ENCODE peak calls at places on chromosomes 4 and X, in nine cellular contexts. D, Y, S, W, P, K, O, C and H are unnamed samples.

GRCh38 chr4:185801471-185801870 is 10.5 kb downstream of the SORBS2 start:
- DNase-seq in D (no peak), Y (no peak), S (no peak), W (peak), P (no peak), K (no peak), O (no peak), C (no peak), H (no peak)

GRCh38 chrX:13123857-13124345 is 79.5 kb upstream of the FAM9C start:
- DNase-seq in D (no peak), Y (no peak), S (peak), W (peak), P (no peak), K (no peak), O (no peak), C (no peak), H (no peak)

GRCh38 chrX:119121341-119121740 is 6.3 kb downstream of the KIAA1210 start:
- DNase-seq in D (no peak), Y (no peak), S (peak), W (peak), P (no peak), K (no peak), O (no peak), C (no peak), H (no peak)

GRCh38 chr4:184473515-184474260 is 662 bp downstream of the IRF2 start:
- DNase-seq in D (no peak), Y (peak), S (peak), W (peak), P (peak), K (peak), O (peak), C (no peak), H (peak)

GRCh38 chrX:39541881-39542280 is 555.9 kb downstream of the BCOR start:
- DNase-seq in D (no peak), Y (no peak), S (no peak), W (no peak), P (no peak), K (no peak), O (no peak), C (no peak), H (no peak)

GRCh38 chr4:2256781-2257191 is 5.1 kb downstream of the MXD4 start:
- DNase-seq in D (no peak), Y (no peak), S (no peak), W (peak), P (no peak), K (peak), O (no peak), C (peak), H (no peak)

GRCh38 chr4:165464813-165465381 is 86.1 kb downstream of the CPE start:
- DNase-seq in D (peak), Y (no peak), S (peak), W (peak), P (peak), K (peak), O (peak), C (no peak), H (no peak)

GRCh38 chrX:150465326-150465725 is 102.2 kb downstream of the MAMLD1 start:
- DNase-seq in D (no peak), Y (no peak), S (no peak), W (no peak), P (no peak), K (no peak), O (no peak), C (no peak), H (no peak)

GRCh38 chrX:31353095-31353494 is 281.3 kb upstream of the FTHL17 start:
- DNase-seq in D (no peak), Y (no peak), S (peak), W (peak), P (peak), K (no peak), O (no peak), C (no peak), H (no peak)

GRCh38 chr4:80417019-80417418 is 81.5 kb downstream of the CFAP299 start:
- DNase-seq in D (no peak), Y (no peak), S (no peak), W (no peak), P (no peak), K (no peak), O (no peak), C (no peak), H (no peak)

GRCh38 chr4:19532120-19532848 is 719.4 kb upstream of the SLIT2 start:
- DNase-seq in D (peak), Y (no peak), S (peak), W (no peak), P (no peak), K (no peak), O (no peak), C (no peak), H (no peak)

GRCh38 chr4:54568184-54568583 is 89.6 kb upstream of the KIT start:
- DNase-seq in D (no peak), Y (no peak), S (peak), W (peak), P (no peak), K (no peak), O (no peak), C (no peak), H (no peak)

GRCh38 chrX:107025538-107025937 is 25.5 kb upstream of the MORC4 start:
- DNase-seq in D (no peak), Y (peak), S (peak), W (peak), P (peak), K (no peak), O (peak), C (no peak), H (no peak)

GRCh38 chr4:8553216-8553615 is 27.0 kb upstream of the GPR78 start:
- DNase-seq in D (no peak), Y (no peak), S (no peak), W (no peak), P (no peak), K (no peak), O (no peak), C (no peak), H (no peak)

GRCh38 chr4:141636771-141637460 is 533 bp downstream of the IL15 start:
- DNase-seq in D (no peak), Y (peak), S (peak), W (peak), P (peak), K (peak), O (peak), C (peak), H (peak)

GRCh38 chr4:185384877-185385465 is 10.8 kb downstream of the LRP2BP start:
- DNase-seq in D (no peak), Y (peak), S (no peak), W (peak), P (peak), K (no peak), O (no peak), C (no peak), H (no peak)

GRCh38 chrX:43706786-43707185 is 50.7 kb downstream of the MAOA start:
- DNase-seq in D (no peak), Y (no peak), S (no peak), W (peak), P (no peak), K (no peak), O (no peak), C (no peak), H (no peak)

GRCh38 chr4:174864031-174864430 is 35.0 kb upstream of the GLRA3 start:
- DNase-seq in D (no peak), Y (no peak), S (no peak), W (no peak), P (no peak), K (no peak), O (no peak), C (no peak), H (no peak)

GRCh38 chr4:71380721-71381120 is 41.9 kb downstream of the SLC4A4 start:
- DNase-seq in D (no peak), Y (no peak), S (peak), W (peak), P (no peak), K (no peak), O (no peak), C (no peak), H (no peak)

GRCh38 chr4:37002625-37003024 is 241.9 kb upstream of the NWD2 start:
- DNase-seq in D (no peak), Y (no peak), S (no peak), W (no peak), P (no peak), K (no peak), O (no peak), C (no peak), H (no peak)

GRCh38 chrX:27555514-27555913 is 34.6 kb upstream of the DCAF8L2 start:
- DNase-seq in D (no peak), Y (peak), S (peak), W (peak), P (peak), K (no peak), O (peak), C (no peak), H (no peak)

GRCh38 chr4:143252478-143252877 is 67.8 kb downstream of the USP38 start:
- DNase-seq in D (no peak), Y (no peak), S (no peak), W (peak), P (no peak), K (no peak), O (no peak), C (no peak), H (no peak)

GRCh38 chr4:3485011-3485881 is 22.1 kb downstream of the DOK7 start:
- DNase-seq in D (no peak), Y (no peak), S (no peak), W (no peak), P (no peak), K (no peak), O (no peak), C (no peak), H (no peak)

GRCh38 chr4:137968956-137969709 is 273.0 kb downstream of the SLC7A11 start:
- DNase-seq in D (no peak), Y (no peak), S (peak), W (peak), P (no peak), K (no peak), O (no peak), C (no peak), H (no peak)

GRCh38 chrX:21838937-21839333 is 482 bp upstream of the MBTPS2 start:
- DNase-seq in D (peak), Y (no peak), S (peak), W (peak), P (peak), K (no peak), O (no peak), C (no peak), H (no peak)

GRCh38 chrX:9352683-9353430 is 112.0 kb upstream of the TBL1X start:
- DNase-seq in D (no peak), Y (no peak), S (peak), W (peak), P (no peak), K (peak), O (peak), C (no peak), H (no peak)

GRCh38 chrX:45845142-45845541 is 644.5 kb upstream of the DIPK2B start:
- DNase-seq in D (no peak), Y (no peak), S (no peak), W (no peak), P (no peak), K (no peak), O (no peak), C (no peak), H (no peak)

GRCh38 chr4:41573458-41574129 is 35.6 kb downstream of the LIMCH1 start:
- DNase-seq in D (no peak), Y (no peak), S (peak), W (no peak), P (no peak), K (no peak), O (no peak), C (no peak), H (no peak)

GRCh38 chr4:40323866-40324265 is 11.3 kb upstream of the CHRNA9 start:
- DNase-seq in D (no peak), Y (no peak), S (no peak), W (no peak), P (no peak), K (no peak), O (no peak), C (no peak), H (no peak)

GRCh38 chr4:52200339-52200725 is 149.2 kb downstream of the SPATA18 start:
- DNase-seq in D (no peak), Y (no peak), S (no peak), W (no peak), P (peak), K (no peak), O (no peak), C (no peak), H (no peak)

GRCh38 chrX:56564182-56564885 is 907 bp downstream of the UBQLN2 start:
- DNase-seq in D (no peak), Y (peak), S (peak), W (peak), P (peak), K (peak), O (no peak), C (no peak), H (no peak)

GRCh38 chr4:61520688-61521160 is 320.6 kb downstream of the ADGRL3 start:
- DNase-seq in D (no peak), Y (no peak), S (peak), W (peak), P (no peak), K (no peak), O (no peak), C (no peak), H (no peak)

GRCh38 chr4:166252487-166253402 is 379.7 kb downstream of the TLL1 start:
- DNase-seq in D (no peak), Y (peak), S (peak), W (peak), P (peak), K (no peak), O (no peak), C (no peak), H (no peak)

GRCh38 chr4:48228887-48229462 is 40.7 kb downstream of the TEC start:
- DNase-seq in D (no peak), Y (no peak), S (peak), W (no peak), P (no peak), K (no peak), O (no peak), C (no peak), H (no peak)

GRCh38 chr4:158500054-158500453 is 21.6 kb upstream of the RXFP1 start:
- DNase-seq in D (no peak), Y (no peak), S (no peak), W (no peak), P (no peak), K (no peak), O (no peak), C (no peak), H (no peak)

GRCh38 chr4:158490629-158491028 is 31.1 kb upstream of the RXFP1 start:
- DNase-seq in D (no peak), Y (no peak), S (no peak), W (no peak), P (no peak), K (no peak), O (no peak), C (no peak), H (no peak)

DNA sequence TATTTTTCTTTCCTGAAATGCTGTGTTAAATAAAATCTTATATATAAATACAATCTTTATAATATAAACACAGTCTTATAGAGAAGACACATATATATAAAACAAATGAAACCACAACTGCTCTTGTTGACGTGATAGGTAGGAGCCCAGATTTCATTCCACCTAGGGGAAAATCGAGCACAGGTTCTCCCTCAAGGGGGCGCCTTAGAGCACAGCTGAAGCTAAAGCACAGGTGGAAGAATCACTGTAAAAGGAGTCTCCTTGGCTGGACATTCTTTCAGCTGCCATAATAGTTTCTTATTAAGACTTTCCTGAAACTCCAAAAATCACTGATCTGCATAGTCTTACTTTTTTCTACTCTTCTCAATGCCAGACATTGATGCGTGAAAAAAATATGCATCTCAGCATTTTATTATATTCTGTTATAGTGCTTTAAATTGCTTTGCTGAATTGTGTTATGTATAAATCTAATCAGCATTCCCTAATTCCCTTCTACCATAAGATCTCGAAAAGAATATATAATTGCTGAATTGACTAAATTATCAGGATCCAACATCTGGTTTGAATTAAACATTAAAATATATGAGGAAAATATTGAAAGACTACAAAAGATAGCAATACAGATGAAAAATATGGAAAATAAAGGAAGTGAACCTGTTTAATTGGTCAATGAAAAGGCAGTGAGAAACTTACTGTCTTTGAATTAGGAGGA is 25.5 kb upstream of the RXFP1 start:
- DNase-seq in D (no peak), Y (peak), S (no peak), W (peak), P (peak), K (no peak), O (peak), C (peak), H (peak)
- TF ChIP-seq CTCF in D (peak), Y (peak), S (peak), W (peak), P (peak), K (no peak), O (peak), C (peak), H (peak)

DNA sequence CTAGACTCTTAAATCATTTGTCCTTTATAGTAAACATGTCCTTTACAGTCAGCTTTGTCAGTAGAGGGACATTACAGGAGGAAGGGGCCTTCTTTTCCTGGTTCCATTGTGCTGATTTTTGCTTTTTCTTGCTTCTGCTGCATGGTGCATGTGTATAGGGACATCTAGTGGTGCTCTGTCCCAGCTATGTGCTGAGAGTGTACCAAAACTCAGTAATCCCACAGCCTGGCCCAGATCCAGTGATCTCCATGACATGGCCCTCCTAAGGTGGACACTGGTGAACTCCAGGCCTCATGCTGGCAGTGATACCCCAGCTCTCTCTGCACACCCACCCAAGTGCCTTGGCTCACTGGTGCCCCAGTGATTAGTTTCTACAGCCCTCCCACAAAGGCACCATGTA is 45.2 kb downstream of the MAGEB17 start:
- DNase-seq in D (no peak), Y (no peak), S (no peak), W (peak), P (peak), K (no peak), O (peak), C (no peak), H (no peak)
- TF ChIP-seq CTCF in D (peak), Y (no peak), S (no peak), W (peak), P (peak), K (no peak), O (peak), C (no peak), H (peak)

GRCh38 chrX:48560056-48560455 is 14.2 kb upstream of the RBM3 start:
- DNase-seq in D (no peak), Y (no peak), S (no peak), W (no peak), P (no peak), K (no peak), O (no peak), C (no peak), H (no peak)

GRCh38 chrX:48559636-48560035 is 14.6 kb upstream of the RBM3 start:
- DNase-seq in D (no peak), Y (no peak), S (no peak), W (no peak), P (no peak), K (no peak), O (no peak), C (no peak), H (no peak)

GRCh38 chrX:48560681-48561080 is 13.6 kb upstream of the RBM3 start:
- DNase-seq in D (no peak), Y (no peak), S (no peak), W (no peak), P (no peak), K (no peak), O (no peak), C (no peak), H (no peak)

DNA sequence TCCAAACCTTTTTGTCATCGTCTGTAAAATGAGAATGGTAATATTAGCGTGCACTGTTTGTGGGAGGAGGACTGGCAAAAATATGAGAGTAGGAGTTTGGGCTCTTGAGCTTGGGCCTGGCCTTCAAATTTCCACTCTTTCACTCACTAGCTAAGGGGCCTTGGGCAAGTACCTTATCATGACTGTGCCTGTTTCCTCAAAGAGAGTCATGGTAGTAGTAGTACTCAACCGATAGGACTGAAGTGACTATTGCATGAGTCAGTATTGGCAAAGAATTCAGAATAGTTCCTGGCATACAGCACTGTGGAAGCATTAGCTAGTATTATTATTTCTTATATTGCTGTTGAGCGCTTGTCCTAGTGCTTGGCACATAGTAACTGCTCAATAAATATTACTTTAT is 16.0 kb upstream of the RBM3 start:
- DNase-seq in D (no peak), Y (no peak), S (peak), W (peak), P (no peak), K (no peak), O (no peak), C (no peak), H (no peak)
- TF ChIP-seq CTCF in D (no peak), Y (no peak), S (no peak), W (no peak), P (no peak), K (no peak), O (no peak), C (no peak), H (no peak)

GRCh38 chrX:16589211-16589610 is 60.7 kb upstream of the S100G start:
- DNase-seq in D (no peak), Y (no peak), S (peak), W (peak), P (no peak), K (no peak), O (no peak), C (no peak), H (no peak)

GRCh38 chrX:16586371-16587112 is 63.4 kb upstream of the S100G start:
- DNase-seq in D (no peak), Y (no peak), S (no peak), W (no peak), P (no peak), K (no peak), O (no peak), C (no peak), H (no peak)

GRCh38 chrX:16589826-16590225 is 60.1 kb upstream of the S100G start:
- DNase-seq in D (no peak), Y (no peak), S (no peak), W (no peak), P (no peak), K (no peak), O (no peak), C (no peak), H (no peak)

GRCh38 chrX:16587776-16588175 is 62.2 kb upstream of the S100G start:
- DNase-seq in D (no peak), Y (no peak), S (peak), W (peak), P (no peak), K (no peak), O (no peak), C (no peak), H (no peak)

DNA sequence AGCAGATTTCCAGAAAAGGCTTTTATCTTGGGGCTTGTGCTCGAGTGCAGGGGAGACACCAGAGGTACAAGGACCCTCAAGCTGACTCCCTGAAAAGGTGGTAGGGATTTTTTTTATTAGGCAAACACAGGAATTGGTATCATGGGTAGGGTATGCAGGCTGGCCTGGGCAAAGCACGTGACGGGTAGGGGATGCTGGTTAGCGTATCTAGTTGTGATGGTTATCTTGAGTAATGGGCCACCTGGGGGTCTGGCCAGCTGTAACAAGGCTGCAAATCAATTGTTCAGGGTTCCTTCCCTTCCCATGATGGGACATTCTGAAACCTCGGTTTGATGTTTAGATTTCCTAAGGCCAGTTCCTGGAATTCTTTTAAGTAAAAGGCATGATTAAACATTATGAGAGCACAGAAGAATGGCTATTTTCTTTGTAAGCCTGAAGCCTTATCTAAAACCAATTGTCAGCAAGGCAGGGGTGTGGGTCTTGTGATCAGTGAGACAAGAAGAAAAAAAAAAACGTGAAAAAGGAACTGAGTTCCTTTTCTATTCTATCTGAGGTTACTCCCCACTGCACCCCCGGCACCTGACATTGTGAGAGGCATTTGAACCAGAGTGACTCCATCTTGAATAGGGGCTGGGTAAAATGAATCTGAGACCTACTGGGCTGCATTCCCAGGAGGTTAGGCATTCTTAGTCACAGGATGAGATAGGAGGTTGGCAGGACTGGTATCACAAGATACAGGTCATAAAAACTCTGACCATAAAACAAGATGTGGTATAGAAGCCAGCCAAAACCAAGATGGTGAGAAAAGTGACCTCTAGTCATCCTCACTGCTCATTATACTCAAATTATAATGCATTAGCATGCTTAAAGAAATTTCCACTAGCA is 64.2 kb upstream of the S100G start:
- DNase-seq in D (no peak), Y (no peak), S (peak), W (no peak), P (no peak), K (no peak), O (no peak), C (no peak), H (no peak)
- TF ChIP-seq CTCF in D (no peak), Y (no peak), S (no peak), W (no peak), P (no peak), K (no peak), O (no peak), C (no peak), H (no peak)